ENCODE peak calls at places on chromosome 21, in eight cellular contexts. One of them, this sample, is unnamed.

GRCh38 chr21:31873275-31873695 is 465 bp downstream of the HUNK start:
- DNase-seq in upper lobe of left lung: no peak
- DNase-seq in left ventricle myocardium superior: peak; percentile 42
- DNase-seq in NCI-H774: no peak
- DNase-seq in stimulated activated CD4-positive, alpha-beta T cell treated with anti-CD3 and anti-CD28 coated beads, Interleukin-12 subunit alpha, Interleukin-12 subunit beta, amount 100 ng/mL, for 24 hours: peak; percentile 11
- DNase-seq in mesendoderm: peak; percentile 47
- DNase-seq in EL: peak; percentile 13
- DNase-seq in fibroblast of the conjunctiva: no peak
- DNase-seq in this sample: no peak

GRCh38 chr21:46080171-46081021 is 17.5 kb upstream of the COL6A2 start:
- DNase-seq in upper lobe of left lung: no peak
- DNase-seq in left ventricle myocardium superior: peak; percentile 84
- DNase-seq in NCI-H774: no peak
- DNase-seq in stimulated activated CD4-positive, alpha-beta T cell treated with anti-CD3 and anti-CD28 coated beads, Interleukin-12 subunit alpha, Interleukin-12 subunit beta, amount 100 ng/mL, for 24 hours: no peak
- DNase-seq in mesendoderm: no peak
- DNase-seq in EL: no peak
- DNase-seq in fibroblast of the conjunctiva: no peak
- DNase-seq in this sample: no peak

GRCh38 chr21:36487641-36488307 is 7.9 kb upstream of the CLDN14 start:
- DNase-seq in upper lobe of left lung: peak; percentile 26
- DNase-seq in left ventricle myocardium superior: no peak
- DNase-seq in NCI-H774: peak; percentile 55
- DNase-seq in stimulated activated CD4-positive, alpha-beta T cell treated with anti-CD3 and anti-CD28 coated beads, Interleukin-12 subunit alpha, Interleukin-12 subunit beta, amount 100 ng/mL, for 24 hours: no peak
- DNase-seq in mesendoderm: no peak
- DNase-seq in EL: no peak
- DNase-seq in fibroblast of the conjunctiva: no peak
- DNase-seq in this sample: no peak

GRCh38 chr21:21722736-21723135 is 724.5 kb downstream of the NCAM2 start:
- DNase-seq in upper lobe of left lung: no peak
- DNase-seq in left ventricle myocardium superior: no peak
- DNase-seq in NCI-H774: no peak
- DNase-seq in stimulated activated CD4-positive, alpha-beta T cell treated with anti-CD3 and anti-CD28 coated beads, Interleukin-12 subunit alpha, Interleukin-12 subunit beta, amount 100 ng/mL, for 24 hours: no peak
- DNase-seq in mesendoderm: no peak
- DNase-seq in EL: no peak
- DNase-seq in fibroblast of the conjunctiva: no peak
- DNase-seq in this sample: no peak

GRCh38 chr21:42391297-42391696 is 4.6 kb downstream of the TMPRSS3 start:
- DNase-seq in upper lobe of left lung: no peak
- DNase-seq in left ventricle myocardium superior: no peak
- DNase-seq in NCI-H774: no peak
- DNase-seq in stimulated activated CD4-positive, alpha-beta T cell treated with anti-CD3 and anti-CD28 coated beads, Interleukin-12 subunit alpha, Interleukin-12 subunit beta, amount 100 ng/mL, for 24 hours: no peak
- DNase-seq in mesendoderm: no peak
- DNase-seq in EL: no peak
- DNase-seq in fibroblast of the conjunctiva: no peak
- DNase-seq in this sample: no peak

GRCh38 chr21:43767980-43768867 is 7.9 kb downstream of the CSTB start:
- DNase-seq in upper lobe of left lung: peak; percentile 87
- DNase-seq in left ventricle myocardium superior: no peak
- DNase-seq in NCI-H774: no peak
- DNase-seq in stimulated activated CD4-positive, alpha-beta T cell treated with anti-CD3 and anti-CD28 coated beads, Interleukin-12 subunit alpha, Interleukin-12 subunit beta, amount 100 ng/mL, for 24 hours: no peak
- DNase-seq in mesendoderm: peak; percentile 69
- DNase-seq in EL: peak; percentile 62
- DNase-seq in fibroblast of the conjunctiva: peak; percentile 74
- DNase-seq in this sample: no peak

GRCh38 chr21:38993561-38993960 is 187.8 kb downstream of the ETS2 start:
- DNase-seq in upper lobe of left lung: peak; percentile 55
- DNase-seq in left ventricle myocardium superior: peak; percentile 51
- DNase-seq in NCI-H774: no peak
- DNase-seq in stimulated activated CD4-positive, alpha-beta T cell treated with anti-CD3 and anti-CD28 coated beads, Interleukin-12 subunit alpha, Interleukin-12 subunit beta, amount 100 ng/mL, for 24 hours: no peak
- DNase-seq in mesendoderm: no peak
- DNase-seq in EL: peak; percentile 93
- DNase-seq in fibroblast of the conjunctiva: peak; percentile 91
- DNase-seq in this sample: no peak

GRCh38 chr21:31397515-31397926 is 53.5 kb upstream of the TIAM1 start:
- DNase-seq in upper lobe of left lung: no peak
- DNase-seq in left ventricle myocardium superior: no peak
- DNase-seq in NCI-H774: no peak
- DNase-seq in stimulated activated CD4-positive, alpha-beta T cell treated with anti-CD3 and anti-CD28 coated beads, Interleukin-12 subunit alpha, Interleukin-12 subunit beta, amount 100 ng/mL, for 24 hours: no peak
- DNase-seq in mesendoderm: no peak
- DNase-seq in EL: no peak
- DNase-seq in fibroblast of the conjunctiva: no peak
- DNase-seq in this sample: no peak

GRCh38 chr21:31140025-31140424 is 101.7 kb upstream of the KRTAP19-8 start:
- DNase-seq in upper lobe of left lung: no peak
- DNase-seq in left ventricle myocardium superior: no peak
- DNase-seq in NCI-H774: no peak
- DNase-seq in stimulated activated CD4-positive, alpha-beta T cell treated with anti-CD3 and anti-CD28 coated beads, Interleukin-12 subunit alpha, Interleukin-12 subunit beta, amount 100 ng/mL, for 24 hours: no peak
- DNase-seq in mesendoderm: no peak
- DNase-seq in EL: no peak
- DNase-seq in fibroblast of the conjunctiva: no peak
- DNase-seq in this sample: no peak

GRCh38 chr21:41316200-41316599 is 401 bp upstream of the FAM3B start:
- DNase-seq in upper lobe of left lung: no peak
- DNase-seq in left ventricle myocardium superior: no peak
- DNase-seq in NCI-H774: no peak
- DNase-seq in stimulated activated CD4-positive, alpha-beta T cell treated with anti-CD3 and anti-CD28 coated beads, Interleukin-12 subunit alpha, Interleukin-12 subunit beta, amount 100 ng/mL, for 24 hours: no peak
- DNase-seq in mesendoderm: no peak
- DNase-seq in EL: no peak
- DNase-seq in fibroblast of the conjunctiva: no peak
- DNase-seq in this sample: no peak